ENCODE peak calls at places on chromosomes 12 and 14, in seven cellular contexts. X is activated CD4-positive, alpha-beta T cell treated with anti-CD3 and anti-CD28 coated beads, Interleukin-2, amount 50 U/mL, for 48 hours; V is DMS 273 treated with DMSO at 0.1 percent for 48 hours; O is NCI-H748 treated with DMSO at 0.1 percent for 48 hours; D is pancreas; C is stimulated activated naive CD8-positive, alpha-beta T cell treated with anti-CD3 and anti-CD28 coated beads, Interleukin-15, amount 100 ng/mL, for 72 hours; S is caudate nucleus. P is an unnamed sample.

GRCh38 chr14:75198291-75198933 is 22.0 kb upstream of the TMED10 start:
- DNase-seq in X (no peak), V (peak), O (no peak), D (peak), C (no peak), S (no peak), P (peak)

GRCh38 chr14:53356361-53357150 is 203.4 kb upstream of the DDHD1 start:
- DNase-seq in X (no peak), V (no peak), O (no peak), D (no peak), C (no peak), S (no peak), P (no peak)

GRCh38 chr14:95495538-95496025 is 20.9 kb downstream of the SYNE3 start:
- DNase-seq in X (peak), V (no peak), O (no peak), D (no peak), C (no peak), S (no peak), P (no peak)

GRCh38 chr12:106000376-106001104 is 138.2 kb downstream of the NUAK1 start:
- DNase-seq in X (no peak), V (no peak), O (no peak), D (no peak), C (no peak), S (no peak), P (no peak)

GRCh38 chr14:93939304-93940229 is 12.4 kb downstream of the FAM181A start:
- DNase-seq in X (peak), V (no peak), O (peak), D (peak), C (peak), S (no peak), P (peak)

GRCh38 chr12:11798856-11799530 is 149.5 kb downstream of the ETV6 start:
- DNase-seq in X (no peak), V (no peak), O (no peak), D (no peak), C (no peak), S (no peak), P (no peak)

GRCh38 chr12:42128327-42128726 is 16.3 kb downstream of the GXYLT1 start:
- DNase-seq in X (no peak), V (no peak), O (no peak), D (no peak), C (no peak), S (no peak), P (peak)

GRCh38 chr12:102364709-102365108 is 115.7 kb downstream of the IGF1 start:
- DNase-seq in X (no peak), V (no peak), O (no peak), D (no peak), C (no peak), S (no peak), P (no peak)

GRCh38 chr14:68471964-68472508 is 320.8 kb downstream of the ZFP36L1 start:
- DNase-seq in X (no peak), V (no peak), O (no peak), D (no peak), C (no peak), S (no peak), P (no peak)

GRCh38 chr12:86660488-86661171 is 404.4 kb upstream of the MGAT4C start:
- DNase-seq in X (no peak), V (no peak), O (no peak), D (no peak), C (no peak), S (no peak), P (no peak)

GRCh38 chr12:79441534-79441933 is 249.2 kb downstream of the PAWR start:
- DNase-seq in X (no peak), V (no peak), O (no peak), D (no peak), C (no peak), S (no peak), P (no peak)

GRCh38 chr12:109727039-109727723 is 13.6 kb downstream of the FAM222A start:
- DNase-seq in X (no peak), V (no peak), O (no peak), D (peak), C (no peak), S (peak), P (no peak)

GRCh38 chr12:4031703-4032291 is 158.6 kb upstream of the PARP11 start:
- DNase-seq in X (no peak), V (no peak), O (no peak), D (peak), C (no peak), S (no peak), P (no peak)

GRCh38 chr12:69569236-69569635 is 16.0 kb upstream of the CCT2 start:
- DNase-seq in X (no peak), V (no peak), O (no peak), D (no peak), C (no peak), S (no peak), P (no peak)

GRCh38 chr14:53389207-53389606 is 236.1 kb upstream of the DDHD1 start:
- DNase-seq in X (no peak), V (no peak), O (no peak), D (no peak), C (no peak), S (no peak), P (no peak)

GRCh38 chr12:92028039-92028709 is 117.5 kb downstream of the BTG1 start:
- DNase-seq in X (no peak), V (no peak), O (no peak), D (no peak), C (no peak), S (no peak), P (no peak)

P was measured in NCI-H1417.